ENCODE peak calls at places on chromosome 16, in six cellular contexts. Z, W, A, B, C and U are unnamed samples.

GRCh38 chr16:30893744-30894539 is at the start of gene BCL7C:
- DNase-seq in Z (peak; percentile 93), W (peak; percentile 93), A (peak; percentile 83), B (peak; percentile 87), C (peak; percentile 91), U (peak; percentile 97)

GRCh38 chr16:69706256-69706974 is 19.9 kb downstream of the NQO1 start:
- DNase-seq in Z (no peak), W (no peak), A (no peak), B (peak; percentile 59), C (peak; percentile 52), U (no peak)

GRCh38 chr16:70749006-70749678 is 51.8 kb downstream of the VAC14 start:
- DNase-seq in Z (no peak), W (no peak), A (no peak), B (no peak), C (no peak), U (no peak)

GRCh38 chr16:24357511-24357910 is 101.4 kb downstream of the CACNG3 start:
- DNase-seq in Z (no peak), W (no peak), A (no peak), B (no peak), C (no peak), U (no peak)

GRCh38 chr16:22161999-22162657 is at the start of gene SDR42E2:
- DNase-seq in Z (peak; percentile 89), W (peak; percentile 53), A (no peak), B (no peak), C (no peak), U (peak; percentile 61)

GRCh38 chr16:87051526-87052320 is 265.5 kb downstream of the C16orf95 start:
- DNase-seq in Z (no peak), W (no peak), A (no peak), B (no peak), C (no peak), U (no peak)

GRCh38 chr16:63530974-63531373 is 1494.7 kb upstream of the CDH8 start:
- DNase-seq in Z (no peak), W (no peak), A (no peak), B (no peak), C (no peak), U (no peak)

GRCh38 chr16:62755938-62756337 is 719.7 kb upstream of the CDH8 start:
- DNase-seq in Z (no peak), W (no peak), A (peak; percentile 1), B (no peak), C (no peak), U (no peak)

GRCh38 chr16:56860226-56861020 is 4.6 kb upstream of the SLC12A3 start:
- DNase-seq in Z (no peak), W (peak; percentile 89), A (peak; percentile 85), B (no peak), C (no peak), U (no peak)

GRCh38 chr16:19655242-19655777 is 62.7 kb downstream of the KNOP1 start:
- DNase-seq in Z (no peak), W (no peak), A (no peak), B (no peak), C (no peak), U (no peak)

GRCh38 chr16:83374951-83375350 is 432.8 kb upstream of the HSBP1 start:
- DNase-seq in Z (no peak), W (no peak), A (no peak), B (no peak), C (no peak), U (no peak)

GRCh38 chr16:81792828-81793227 is 13.7 kb downstream of the PLCG2 start:
- DNase-seq in Z (no peak), W (no peak), A (no peak), B (no peak), C (no peak), U (no peak)

GRCh38 chr16:81796035-81796434 is 16.9 kb downstream of the PLCG2 start:
- DNase-seq in Z (no peak), W (peak; percentile 24), A (peak; percentile 63), B (no peak), C (no peak), U (no peak)

GRCh38 chr16:81796585-81797346 is 17.7 kb downstream of the PLCG2 start:
- DNase-seq in Z (no peak), W (no peak), A (no peak), B (no peak), C (peak; percentile 7), U (no peak)

GRCh38 chr16:81797443-81797842 is 18.4 kb downstream of the PLCG2 start:
- DNase-seq in Z (no peak), W (peak; percentile 47), A (peak; percentile 80), B (no peak), C (no peak), U (no peak)

DNA sequence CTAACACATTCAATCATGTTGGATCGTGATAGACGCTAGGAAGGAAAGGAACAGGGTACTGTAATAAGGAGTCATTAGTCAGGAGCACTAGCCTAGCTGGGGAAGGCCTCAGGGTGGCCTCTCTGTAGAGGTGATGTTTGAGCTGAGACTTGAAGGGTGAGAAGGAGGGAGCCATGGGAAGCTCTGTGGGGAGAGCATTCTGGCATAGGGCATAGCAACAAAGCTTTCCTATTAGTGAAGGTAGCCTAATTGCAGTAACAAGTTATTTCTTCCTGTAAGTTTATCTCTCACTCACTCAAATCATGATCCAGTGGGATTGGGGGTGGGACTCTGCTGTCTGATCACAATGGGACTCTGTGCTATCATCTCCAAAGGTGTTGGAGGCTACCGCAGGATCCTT is 16.1 kb downstream of the PLCG2 start:
- DNase-seq in Z (no peak), W (no peak), A (no peak), B (no peak), C (no peak), U (no peak)
- TF ChIP-seq EZH2phosphoT487 in Z (no peak), W (no peak), A (no peak), B (no peak), C (no peak), U (no peak)

GRCh38 chr16:10946308-10946707 is 1.9 kb downstream of the CLEC16A start:
- DNase-seq in Z (peak; percentile 83), W (no peak), A (no peak), B (no peak), C (no peak), U (peak; percentile 65)

GRCh38 chr16:10944249-10945064 is at the start of gene CLEC16A:
- DNase-seq in Z (peak; percentile 98), W (peak; percentile 97), A (peak; percentile 97), B (peak; percentile 94), C (peak; percentile 100), U (peak; percentile 98)

GRCh38 chr16:10947211-10947787 is 2.9 kb downstream of the CLEC16A start:
- DNase-seq in Z (no peak), W (no peak), A (no peak), B (no peak), C (no peak), U (no peak)

GRCh38 chr16:10942352-10943297 is at the start of gene DEXI:
- DNase-seq in Z (peak; percentile 94), W (peak; percentile 95), A (peak; percentile 96), B (peak; percentile 90), C (peak; percentile 97), U (peak; percentile 96)

DNA sequence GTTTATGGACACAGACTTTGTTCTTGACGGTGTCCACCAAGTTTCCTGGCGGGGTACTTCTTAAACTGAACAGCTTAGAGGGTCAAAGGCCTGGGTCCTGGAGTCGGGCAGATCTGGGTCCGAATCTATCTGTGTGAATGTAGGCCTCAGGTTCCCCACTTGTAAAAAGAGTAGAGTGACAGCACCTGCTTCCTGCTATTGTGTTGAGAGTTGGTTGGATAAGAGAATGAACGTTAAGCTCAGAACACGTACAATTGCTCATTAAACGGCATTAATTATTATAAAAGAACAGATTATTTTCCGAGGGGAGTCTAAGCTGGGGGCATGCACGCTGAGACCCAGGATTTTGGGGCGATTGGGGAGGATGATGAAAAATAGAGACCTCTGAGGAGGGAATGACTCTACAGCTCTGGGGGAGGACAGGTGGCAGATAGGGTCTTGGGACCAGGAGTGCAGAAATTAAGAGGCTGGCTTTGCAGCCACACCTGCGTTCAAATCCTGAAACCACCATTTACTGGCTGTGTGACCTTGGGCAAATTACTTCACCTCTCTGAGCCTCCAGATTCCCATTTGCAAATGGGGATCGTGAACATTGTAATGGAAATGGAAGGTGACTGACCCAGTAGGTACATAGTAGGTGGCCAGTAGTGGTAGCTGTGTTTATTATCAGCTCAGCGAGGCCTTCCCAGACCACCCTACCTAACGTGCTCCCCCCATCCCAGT is 862 bp downstream of the CLEC16A start:
- DNase-seq in Z (no peak), W (peak; percentile 10), A (no peak), B (no peak), C (no peak), U (no peak)
- H3K27ac ChIP-seq in Z (peak overlapping the region; percentile 23), W (no peak overlapping the region), A (peak overlapping the region; percentile 51), B (no peak overlapping the region), C (no peak overlapping the region), U (peak overlapping the region; percentile 67)

DNA sequence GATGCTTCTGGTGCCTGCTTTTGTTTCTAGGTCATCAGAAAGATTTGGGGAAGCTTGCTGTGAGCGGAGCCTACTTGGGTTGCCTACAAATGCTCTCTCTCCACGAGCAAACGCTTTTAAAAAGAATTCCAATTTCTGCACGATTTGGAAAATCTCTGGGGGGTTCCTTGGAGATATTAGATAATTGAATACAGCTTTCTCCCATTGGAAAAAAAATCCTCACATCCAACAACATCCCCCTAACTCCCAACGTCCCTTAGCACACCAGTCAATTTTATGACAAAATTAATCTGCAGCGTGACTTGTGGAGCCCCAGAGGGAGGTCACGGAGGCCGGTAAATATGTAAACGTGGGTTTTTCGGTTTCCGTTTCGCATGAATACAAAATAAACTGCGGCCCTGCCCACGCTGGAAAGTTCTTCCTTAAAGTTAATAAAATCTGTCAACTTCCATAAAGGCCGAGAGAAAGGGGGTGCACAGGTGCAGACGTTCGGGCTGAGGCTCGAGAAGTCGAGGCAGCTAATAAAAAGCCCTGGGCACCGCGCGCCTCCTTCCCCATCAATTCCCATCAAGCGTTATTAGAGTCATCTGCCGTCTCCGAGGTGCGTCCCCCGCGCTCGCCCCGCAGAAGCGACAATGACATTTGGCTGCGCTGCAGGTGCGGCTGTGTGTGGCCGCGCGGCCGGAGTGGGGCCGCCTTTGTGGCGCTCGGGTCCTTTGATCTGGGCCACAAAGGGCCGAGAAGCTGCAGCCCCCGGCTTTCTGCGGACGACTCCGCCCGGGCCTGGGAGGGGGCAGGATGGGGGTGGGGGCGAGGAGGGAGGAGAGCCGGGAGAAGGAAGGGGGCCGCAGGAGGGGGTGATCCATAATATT is 37.6 kb downstream of the SALL1 start:
- DNase-seq in Z (peak; percentile 54), W (peak; percentile 37), A (no peak), B (no peak), C (no peak), U (no peak)
- TF ChIP-seq EZH2phosphoT487 in Z (no peak), W (no peak), A (no peak), B (no peak), C (no peak), U (no peak)

GRCh38 chr16:3690470-3690918 is 26.8 kb downstream of the TRAP1 start:
- DNase-seq in Z (peak; percentile 88), W (peak; percentile 53), A (peak; percentile 82), B (peak; percentile 83), C (peak; percentile 96), U (peak; percentile 93)
- H3K27ac ChIP-seq in Z (no peak overlapping the region), W (no peak overlapping the region), A (no peak overlapping the region), B (no peak overlapping the region), C (peak overlapping the region; percentile 70), U (peak overlapping the region; percentile 69)

GRCh38 chr16:15775209-15775608 is 81.6 kb downstream of the MYH11 start:
- DNase-seq in Z (peak; percentile 20), W (no peak), A (peak; percentile 26), B (peak; percentile 33), C (peak; percentile 15), U (no peak)
- TF ChIP-seq EZH2phosphoT487 in Z (no peak), W (no peak), A (no peak), B (no peak), C (no peak), U (no peak)